ENCODE peak calls at places on chromosomes 4 and X, in four cellular contexts. F is hepatocyte, H is lower lobe of right lung, R is SK-N-SH. C is an unnamed sample.
A peak's percentile ranks its signal among the peaks of the same experiment; 100 is the strongest.

GRCh38 chr4:24763631-24764302 is 31.6 kb upstream of the SOD3 start:
- DNase-seq in R (no peak), H (no peak), F (peak; percentile 16), C (no peak)

GRCh38 chr4:79650217-79650616 is 242.2 kb upstream of the GK2 start:
- DNase-seq in F (no peak), H (no peak), R (no peak), C (no peak)

GRCh38 chrX:148808825-148809224 is 308.4 kb downstream of the AFF2 start:
- DNase-seq in H (no peak), R (no peak), F (no peak), C (no peak)

GRCh38 chr4:181611033-181611711 is 632.0 kb upstream of the TENM3 start:
- DNase-seq in F (no peak), H (no peak), R (no peak), C (peak; percentile 5)

GRCh38 chr4:36037127-36037526 is 207.2 kb downstream of the ARAP2 start:
- DNase-seq in F (no peak), R (no peak), H (no peak), C (no peak)

GRCh38 chrX:8743126-8743732 is 11.3 kb upstream of the ANOS1 start:
- DNase-seq in R (peak; percentile 41), H (peak; percentile 62), F (peak; percentile 50), C (peak; percentile 37)

GRCh38 chr4:115275615-115276014 is 162.2 kb upstream of the NDST4 start:
- DNase-seq in R (no peak), F (no peak), H (no peak), C (no peak)

GRCh38 chr4:64969081-64969480 is 559.8 kb upstream of the TECRL start:
- DNase-seq in H (no peak), F (no peak), R (no peak), C (no peak)

GRCh38 chr4:139582044-139582443 is 26.0 kb upstream of the SETD7 start:
- DNase-seq in F (no peak), H (no peak), R (no peak), C (no peak)

GRCh38 chr4:1347410-1347864 is 429 bp downstream of the UVSSA start:
- DNase-seq in H (peak; percentile 86), R (peak; percentile 88), F (peak; percentile 85), C (peak; percentile 60)

GRCh38 chr4:118352843-118353373 is at the start of gene PRSS12:
- DNase-seq in H (peak; percentile 83), F (peak; percentile 89), R (peak; percentile 96), C (peak; percentile 66)

GRCh38 chr4:128528793-128529553 is 241.4 kb upstream of the PGRMC2 start:
- DNase-seq in F (peak; percentile 74), R (no peak), H (no peak), C (no peak)

GRCh38 chrX:23317799-23318724 is 16.6 kb upstream of the PTCHD1 start:
- DNase-seq in H (no peak), F (peak; percentile 14), R (peak; percentile 69), C (no peak)

GRCh38 chr4:7323872-7324650 is 110.7 kb downstream of the PSAPL1 start:
- DNase-seq in H (peak; percentile 24), R (no peak), F (no peak), C (no peak)

GRCh38 chr4:2087170-2087569 is 28.0 kb downstream of the NAT8L start:
- DNase-seq in R (no peak), H (no peak), F (no peak), C (peak; percentile 7)

GRCh38 chr4:187378441-187378840 is 617.1 kb upstream of the ZFP42 start:
- DNase-seq in H (no peak), R (no peak), F (no peak), C (no peak)

GRCh38 chr4:4386736-4387392 is at the start of gene NSG1:
- DNase-seq in H (no peak), F (peak; percentile 53), R (no peak), C (no peak)

GRCh38 chr4:10104211-10104990 is 12.2 kb downstream of the WDR1 start:
- DNase-seq in R (no peak), H (no peak), F (no peak), C (no peak)

GRCh38 chrX:122238801-122239200 is 945.3 kb upstream of the GRIA3 start:
- DNase-seq in R (no peak), H (no peak), F (no peak), C (no peak)

GRCh38 chr4:110793381-110793801 is 170.5 kb upstream of the PITX2 start:
- DNase-seq in F (peak; percentile 20), R (no peak), H (no peak), C (no peak)

GRCh38 chr4:74555231-74555630 is 110.3 kb downstream of the AREG start:
- DNase-seq in H (no peak), F (no peak), R (no peak), C (no peak)

GRCh38 chr4:42649870-42650269 is 7.0 kb downstream of the ATP8A1 start:
- DNase-seq in R (no peak), F (no peak), H (no peak), C (no peak)

GRCh38 chr4:38182334-38182998 is 222.3 kb downstream of the PTTG2 start:
- DNase-seq in H (no peak), R (no peak), F (no peak), C (no peak)

GRCh38 chr4:138405439-138405838 is 163.3 kb upstream of the SLC7A11 start:
- DNase-seq in H (no peak), R (no peak), F (peak; percentile 17), C (peak; percentile 33)

GRCh38 chrX:47248576-47248975 is 15.8 kb downstream of the USP11 start:
- DNase-seq in F (no peak), H (no peak), R (no peak), C (no peak)

GRCh38 chr4:155787113-155787710 is 28.4 kb downstream of the GUCY1B1 start:
- DNase-seq in R (peak; percentile 65), F (peak; percentile 64), H (no peak), C (peak; percentile 63)

GRCh38 chrX:154918060-154918483 is 31.9 kb downstream of the F8A1 start:
- DNase-seq in R (peak; percentile 65), F (peak; percentile 65), H (no peak), C (peak; percentile 56)

GRCh38 chrX:154396948-154397887 is 959 bp upstream of the RPL10 start:
- DNase-seq in H (peak; percentile 86), F (peak; percentile 79), R (peak; percentile 79), C (peak; percentile 71)

GRCh38 chrX:48754124-48754667 is 7.4 kb upstream of the GLOD5 start:
- DNase-seq in R (no peak), F (no peak), H (no peak), C (no peak)

GRCh38 chr4:25486171-25486570 is 109.1 kb downstream of the ANAPC4 start:
- DNase-seq in R (no peak), H (no peak), F (no peak), C (peak; percentile 57)

GRCh38 chr4:99574530-99575314 is at the start of gene MTTP:
- DNase-seq in R (no peak), H (no peak), F (peak; percentile 13), C (peak; percentile 85)

GRCh38 chr4:4281787-4282186 is 8.2 kb downstream of the LYAR start:
- DNase-seq in H (no peak), F (no peak), R (no peak), C (no peak)

GRCh38 chr4:122742933-122743829 is 10.7 kb downstream of the BBS12 start:
- DNase-seq in H (no peak), R (peak; percentile 60), F (no peak), C (peak; percentile 82)

GRCh38 chrX:14591976-14592375 is 62.6 kb downstream of the GLRA2 start:
- DNase-seq in R (no peak), H (no peak), F (no peak), C (no peak)

GRCh38 chr4:3307891-3308575 is 15.2 kb downstream of the RGS12 start:
- DNase-seq in R (no peak), H (peak; percentile 31), F (no peak), C (no peak)

GRCh38 chr4:33649015-33649414 is 2595.3 kb downstream of the ARAP2 start:
- DNase-seq in F (peak; percentile 36), H (no peak), R (no peak), C (no peak)

DNA sequence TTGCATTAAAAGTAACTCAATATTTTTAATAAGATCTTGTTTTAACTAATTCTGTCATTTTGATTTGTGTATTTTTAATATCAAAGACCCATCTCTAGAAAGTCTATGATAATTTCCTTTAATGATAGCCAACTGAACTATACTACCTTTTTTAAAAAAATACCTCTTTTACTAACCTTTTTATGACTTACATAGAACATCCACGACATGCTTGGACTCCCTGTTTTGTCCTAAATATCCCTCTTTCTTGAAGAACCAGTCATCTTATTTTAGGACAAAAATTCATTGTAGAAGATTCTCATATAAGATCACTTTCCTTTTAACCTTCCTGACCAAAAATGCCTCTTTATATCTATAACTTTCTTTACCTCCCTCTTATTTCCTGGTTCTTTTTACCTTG is 76.8 kb upstream of the GC start:
- DNase-seq in H (no peak), F (no peak), R (no peak), C (no peak)
- H3K9me3 ChIP-seq in H (peaks cover 27% of the 10 kb centered on the region), F (peaks cover 8% of the 10 kb centered on the region), R (no peaks in the 10 kb centered on the region), C (no peaks in the 10 kb centered on the region)

GRCh38 chr4:26819026-26819425 is 41.6 kb upstream of the STIM2 start:
- DNase-seq in F (no peak), R (no peak), H (no peak), C (no peak)

GRCh38 chr4:26822546-26822945 is 38.1 kb upstream of the STIM2 start:
- DNase-seq in R (no peak), F (no peak), H (no peak), C (peak; percentile 9)

GRCh38 chr4:26821677-26822503 is 38.8 kb upstream of the STIM2 start:
- DNase-seq in H (no peak), R (no peak), F (peak; percentile 49), C (peak; percentile 75)

GRCh38 chr4:26819478-26819877 is 41.2 kb upstream of the STIM2 start:
- DNase-seq in H (no peak), R (no peak), F (no peak), C (no peak)

DNA sequence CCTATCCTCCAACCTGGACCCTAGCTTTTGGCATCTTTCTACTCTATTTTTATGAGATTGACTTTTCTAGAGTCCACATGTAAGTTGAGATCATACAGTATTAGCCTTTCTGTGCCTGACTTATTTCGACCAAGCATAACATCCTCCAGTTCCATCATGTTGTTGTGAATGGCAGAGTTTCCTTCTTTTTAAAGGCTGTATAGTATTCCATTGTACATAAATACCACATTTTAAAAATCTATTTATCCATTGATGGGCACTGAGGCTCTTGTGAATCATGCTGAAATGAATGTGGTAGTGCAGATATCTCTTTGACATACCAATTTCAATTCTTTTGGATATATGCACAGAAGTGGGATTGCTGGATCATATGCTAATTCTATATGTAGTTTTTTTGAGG is 40.3 kb upstream of the STIM2 start:
- DNase-seq in H (no peak), F (no peak), R (no peak), C (no peak)
- H3K9me3 ChIP-seq in H (no peaks in the 10 kb centered on the region), F (no peaks in the 10 kb centered on the region), R (no peaks in the 10 kb centered on the region), C (no peaks in the 10 kb centered on the region)

GRCh38 chr4:149746281-149746680 is 69.4 kb downstream of the IQCM start:
- DNase-seq in H (no peak), R (no peak), F (no peak), C (no peak)
- H3K9me3 ChIP-seq in H (no peaks in the 10 kb centered on the region), R (no peaks in the 10 kb centered on the region), F (no peaks in the 10 kb centered on the region), C (no peaks in the 10 kb centered on the region)

GRCh38 chrX:10414106-10414824 is 206.1 kb downstream of the MID1 start:
- DNase-seq in R (no peak), H (no peak), F (no peak), C (no peak)
- H3K9me3 ChIP-seq in R (no peaks in the 10 kb centered on the region), H (no peaks in the 10 kb centered on the region), F (no peaks in the 10 kb centered on the region), C (no peaks in the 10 kb centered on the region)

GRCh38 chr4:86653237-86653865 is 59.2 kb downstream of the PTPN13 start:
- DNase-seq in H (no peak), R (peak; percentile 1), F (no peak), C (peak; percentile 5)
- H3K9me3 ChIP-seq in H (peaks cover 31% of the 10 kb centered on the region), R (peaks cover 30% of the 10 kb centered on the region), F (peaks cover 19% of the 10 kb centered on the region), C (no peaks in the 10 kb centered on the region)

C was measured in small intestine.